ENCODE peak calls at places on chromosomes 16 and 17, in five cellular contexts. S is hepatocyte, O is Calu3, P is A549, U is GM06990. F is an unnamed sample.

GRCh38 chr17:4256952-4257351 is 6.8 kb downstream of the ANKFY1 start:
- DNase-seq in U (no peak), S (no peak), O (no peak), P (no peak), F (no peak)

GRCh38 chr17:47205419-47205963 is 3.7 kb upstream of the MYL4 start:
- DNase-seq in S (peak; percentile 52), U (peak; percentile 62), P (no peak), O (peak; percentile 86), F (peak; percentile 31)

GRCh38 chr17:56595831-56596740 is 2.6 kb downstream of the NOG start:
- DNase-seq in O (peak; percentile 8), P (no peak), U (no peak), S (peak; percentile 43), F (peak; percentile 69)

GRCh38 chr16:11916524-11917285 is 949 bp upstream of the GSPT1 start:
- DNase-seq in S (peak; percentile 84), U (no peak), P (peak; percentile 87), O (peak; percentile 65), F (no peak)

GRCh38 chr16:23729503-23730424 is 16.7 kb upstream of the ERN2 start:
- DNase-seq in S (peak; percentile 54), O (peak; percentile 71), U (no peak), P (peak; percentile 42), F (no peak)

GRCh38 chr17:73646409-73647305 is 2.4 kb upstream of the SDK2 start:
- DNase-seq in S (peak; percentile 41), O (peak; percentile 7), U (no peak), P (peak; percentile 50), F (peak; percentile 57)

GRCh38 chr17:42700890-42701289 is 18.6 kb downstream of the CNTNAP1 start:
- DNase-seq in S (no peak), U (no peak), O (no peak), P (no peak), F (no peak)

GRCh38 chr16:11439790-11440656 is 94.8 kb downstream of the RMI2 start:
- DNase-seq in S (no peak), O (no peak), U (no peak), P (peak; percentile 18), F (no peak)

GRCh38 chr16:90002759-90003158 is 16.5 kb downstream of the DBNDD1 start:
- DNase-seq in P (no peak), U (no peak), S (no peak), O (no peak), F (no peak)

GRCh38 chr16:89996178-89996489 is 23.1 kb downstream of the DBNDD1 start:
- DNase-seq in U (no peak), S (no peak), P (no peak), O (no peak), F (no peak)

GRCh38 chr16:90000733-90001427 is 18.4 kb downstream of the DBNDD1 start:
- DNase-seq in U (no peak), S (no peak), P (no peak), O (no peak), F (no peak)

GRCh38 chr16:90001761-90002503 is 17.3 kb downstream of the DBNDD1 start:
- DNase-seq in U (no peak), P (no peak), O (no peak), S (no peak), F (no peak)

DNA sequence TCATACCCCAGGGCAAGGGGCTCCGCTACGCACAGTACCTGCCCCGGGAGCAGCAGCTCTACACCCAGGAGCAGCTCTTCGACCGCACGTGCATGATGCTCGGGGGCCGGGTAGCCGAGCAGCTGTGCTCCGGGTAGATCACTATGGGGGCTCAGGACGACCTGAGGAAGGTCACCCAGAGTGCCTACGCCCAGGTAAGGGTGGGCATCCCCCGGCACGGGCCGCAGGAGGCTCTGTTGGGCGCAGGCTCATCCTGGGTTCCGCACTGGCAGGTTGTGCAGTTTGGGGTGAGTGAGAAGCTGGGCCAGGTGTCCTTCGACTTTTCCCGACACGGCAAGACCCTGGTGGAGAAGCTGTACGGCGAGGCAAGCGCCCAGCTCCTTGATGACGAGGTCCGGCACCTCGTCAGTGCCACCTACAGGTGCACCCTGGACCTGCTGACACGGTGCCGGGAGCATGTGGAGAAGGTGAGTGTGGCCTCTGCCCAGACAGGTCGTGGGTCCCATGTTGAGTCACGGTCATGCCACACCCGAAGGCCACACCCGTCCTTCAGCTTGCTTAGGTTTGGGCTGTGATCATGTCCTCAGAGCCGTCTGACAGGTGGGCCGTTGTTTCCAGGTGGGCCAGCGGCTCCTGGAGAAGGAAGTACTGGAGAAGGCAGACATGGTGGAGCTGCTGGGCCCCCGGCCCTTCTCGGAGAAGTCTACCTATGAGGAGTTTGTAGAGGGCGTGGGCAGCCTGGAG is 19.3 kb downstream of the DBNDD1 start:
- DNase-seq in O (no peak), U (no peak), P (no peak), S (no peak), F (no peak)
- TF ChIP-seq CTCF in O (no peak), U (no peak), P (no peak), S (no peak), F (no peak)

DNA sequence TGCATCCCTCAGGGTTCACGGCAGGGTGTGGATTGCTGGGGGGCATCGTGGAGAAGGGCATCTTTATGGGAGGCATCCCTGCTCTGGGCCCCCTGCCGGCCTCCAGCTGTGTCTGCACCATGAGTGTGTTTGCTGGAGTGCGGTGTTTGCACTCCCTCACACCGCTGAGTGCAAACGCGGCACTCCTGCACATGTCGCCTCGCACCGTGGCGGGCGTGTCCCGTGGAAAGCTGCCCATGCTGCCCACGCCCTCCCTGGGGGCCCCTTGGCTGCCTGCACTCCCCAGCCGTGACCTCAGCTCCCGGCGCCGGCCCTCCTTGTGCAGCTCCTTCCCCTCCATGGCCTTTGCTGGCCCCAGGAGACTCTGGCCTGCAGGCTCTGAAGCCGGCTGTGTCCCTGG is 74.6 kb upstream of the ZNF750 start:
- DNase-seq in P (no peak), U (no peak), S (no peak), O (no peak), F (no peak)
- TF ChIP-seq CTCF in P (no peak), U (peak; percentile 81), S (no peak), O (no peak), F (no peak)

GRCh38 chr17:6435968-6436367 is 1.0 kb upstream of the AIPL1 start:
- DNase-seq in P (peak; percentile 79), O (peak; percentile 59), U (no peak), S (peak; percentile 83), F (peak; percentile 76)
- TF ChIP-seq CTCF in P (peak; percentile 84), O (peak; percentile 59), U (peak; percentile 83), S (peak; percentile 72), F (peak; percentile 83)

GRCh38 chr16:53945996-53946395 is 242.0 kb downstream of the FTO start:
- DNase-seq in U (no peak), O (peak; percentile 36), P (peak; percentile 45), S (peak; percentile 60), F (no peak)
- TF ChIP-seq CTCF in U (peak; percentile 75), O (peak; percentile 78), P (peak; percentile 58), S (peak; percentile 70), F (peak; percentile 84)

GRCh38 chr16:57071840-57072541 is 20.4 kb upstream of the CPNE2 start:
- DNase-seq in S (no peak), P (peak; percentile 44), O (peak; percentile 25), U (no peak), F (no peak)
- TF ChIP-seq CTCF in S (no peak), P (no peak), O (no peak), U (no peak), F (no peak)

DNA sequence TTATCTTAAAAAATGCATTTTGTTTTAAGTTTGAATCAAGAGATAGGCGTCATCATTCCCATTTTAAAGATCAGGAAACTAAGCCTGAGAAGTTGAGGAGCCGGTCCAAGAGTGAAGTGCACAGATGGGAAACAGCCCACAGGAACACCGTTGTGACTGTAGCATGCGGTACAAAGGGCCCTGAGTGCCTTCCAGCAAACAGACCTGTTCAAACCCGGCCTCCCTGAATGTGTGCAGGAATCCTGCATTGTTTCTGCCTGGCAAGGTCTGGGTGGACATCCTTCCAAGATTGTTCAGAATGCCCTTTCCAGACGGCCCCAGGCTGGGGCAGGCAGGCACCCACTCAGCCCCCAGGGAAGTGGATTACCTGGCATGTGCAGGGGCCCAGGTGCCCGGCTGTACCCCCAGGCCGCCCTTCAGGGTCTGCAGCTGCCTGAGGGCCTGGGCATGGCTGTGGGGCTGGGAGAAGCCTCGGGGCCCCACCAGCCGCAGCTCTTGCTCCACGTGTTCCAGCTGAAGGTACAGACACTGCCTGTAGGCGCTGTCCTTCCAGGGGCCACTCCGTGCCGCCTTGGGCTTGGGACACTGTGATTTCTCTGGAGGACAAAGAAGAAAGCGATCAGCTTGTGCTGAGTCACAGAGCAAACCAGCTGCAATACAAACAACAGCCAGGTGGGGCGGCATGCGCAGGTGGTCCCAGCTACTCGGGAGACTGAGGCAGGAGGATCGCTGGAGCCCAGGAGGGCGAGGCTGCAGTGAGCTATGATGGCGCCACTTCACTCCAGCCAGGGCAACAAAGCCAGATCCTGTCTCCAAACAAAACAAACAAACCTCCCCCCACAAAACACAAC is 45.0 kb upstream of the GCSH start:
- DNase-seq in P (peak; percentile 61), O (peak; percentile 60), U (no peak), S (no peak), F (no peak)
- TF ChIP-seq CTCF in P (peak; percentile 31), O (peak; percentile 53), U (peak; percentile 23), S (no peak), F (no peak)